ENCODE peak calls at places on chromosome 10, in six cellular contexts. Y is upper lobe of right lung, R is A549, P is lower lobe of right lung, O is DND-41, J is astrocyte of the spinal cord. G is an unnamed sample.

GRCh38 chr10:77637986-77638765 is 568 bp upstream of the KCNMA1 start:
- DNase-seq in R (peak; percentile 58), Y (peak; percentile 73), P (peak; percentile 58), O (no peak), J (peak; percentile 65), G (no peak)

GRCh38 chr10:34789993-34790506 is 25.0 kb downstream of the PARD3 start:
- DNase-seq in Y (no peak), P (no peak), O (no peak), J (no peak), R (peak; percentile 54), G (no peak)

GRCh38 chr10:48404646-48405045 is 98.2 kb downstream of the MAPK8 start:
- DNase-seq in Y (no peak), O (no peak), R (no peak), P (no peak), J (no peak), G (no peak)

GRCh38 chr10:118873080-118873737 is 118.4 kb upstream of the CACUL1 start:
- DNase-seq in R (no peak), O (no peak), P (no peak), J (peak; percentile 28), Y (no peak), G (no peak)

GRCh38 chr10:44628921-44629320 is 244.0 kb upstream of the CXCL12 start:
- DNase-seq in P (no peak), Y (no peak), J (peak; percentile 78), R (peak; percentile 56), O (no peak), G (no peak)

GRCh38 chr10:129131439-129132122 is 335.5 kb upstream of the MGMT start:
- DNase-seq in P (no peak), O (no peak), J (no peak), Y (no peak), R (no peak), G (no peak)

GRCh38 chr10:12180221-12180974 is 15.3 kb downstream of the NUDT5 start:
- DNase-seq in R (no peak), Y (no peak), O (no peak), J (no peak), P (no peak), G (no peak)

GRCh38 chr10:91146146-91146545 is 74.3 kb upstream of the PCGF5 start:
- DNase-seq in P (no peak), R (no peak), Y (no peak), O (no peak), J (no peak), G (no peak)

GRCh38 chr10:34305189-34305588 is 509.9 kb downstream of the PARD3 start:
- DNase-seq in O (no peak), Y (peak; percentile 88), P (peak; percentile 86), J (no peak), R (peak; percentile 50), G (no peak)

GRCh38 chr10:324593-324992 is 189.3 kb downstream of the ZMYND11 start:
- DNase-seq in R (no peak), J (no peak), O (no peak), P (no peak), Y (peak; percentile 33), G (no peak)

GRCh38 chr10:968546-969199 is 19.6 kb upstream of the GTPBP4 start:
- DNase-seq in R (no peak), Y (peak; percentile 40), P (no peak), J (no peak), O (no peak), G (no peak)

GRCh38 chr10:88728107-88728763 is 22.2 kb downstream of the LIPK start:
- DNase-seq in R (peak; percentile 46), J (no peak), Y (peak; percentile 68), O (peak; percentile 16), P (peak; percentile 60), G (no peak)

GRCh38 chr10:43221419-43222293 is 45.2 kb downstream of the RASGEF1A start:
- DNase-seq in Y (peak; percentile 59), O (no peak), J (no peak), R (no peak), P (peak; percentile 28), G (no peak)

GRCh38 chr10:19817251-19818046 is 1.2 kb downstream of the PLXDC2 start:
- DNase-seq in R (no peak), O (no peak), Y (peak; percentile 70), P (peak; percentile 54), J (no peak), G (no peak)

GRCh38 chr10:19812976-19813375 is 3.3 kb upstream of the PLXDC2 start:
- DNase-seq in O (no peak), R (no peak), J (no peak), P (no peak), Y (no peak), G (no peak)

GRCh38 chr10:19816420-19817250 is at the start of gene PLXDC2:
- DNase-seq in Y (peak; percentile 81), J (peak; percentile 70), O (no peak), P (peak; percentile 82), R (peak; percentile 25), G (peak; percentile 32)

GRCh38 chr10:19815036-19815435 is 1.2 kb upstream of the PLXDC2 start:
- DNase-seq in J (no peak), Y (no peak), P (no peak), R (no peak), O (no peak), G (no peak)

DNA sequence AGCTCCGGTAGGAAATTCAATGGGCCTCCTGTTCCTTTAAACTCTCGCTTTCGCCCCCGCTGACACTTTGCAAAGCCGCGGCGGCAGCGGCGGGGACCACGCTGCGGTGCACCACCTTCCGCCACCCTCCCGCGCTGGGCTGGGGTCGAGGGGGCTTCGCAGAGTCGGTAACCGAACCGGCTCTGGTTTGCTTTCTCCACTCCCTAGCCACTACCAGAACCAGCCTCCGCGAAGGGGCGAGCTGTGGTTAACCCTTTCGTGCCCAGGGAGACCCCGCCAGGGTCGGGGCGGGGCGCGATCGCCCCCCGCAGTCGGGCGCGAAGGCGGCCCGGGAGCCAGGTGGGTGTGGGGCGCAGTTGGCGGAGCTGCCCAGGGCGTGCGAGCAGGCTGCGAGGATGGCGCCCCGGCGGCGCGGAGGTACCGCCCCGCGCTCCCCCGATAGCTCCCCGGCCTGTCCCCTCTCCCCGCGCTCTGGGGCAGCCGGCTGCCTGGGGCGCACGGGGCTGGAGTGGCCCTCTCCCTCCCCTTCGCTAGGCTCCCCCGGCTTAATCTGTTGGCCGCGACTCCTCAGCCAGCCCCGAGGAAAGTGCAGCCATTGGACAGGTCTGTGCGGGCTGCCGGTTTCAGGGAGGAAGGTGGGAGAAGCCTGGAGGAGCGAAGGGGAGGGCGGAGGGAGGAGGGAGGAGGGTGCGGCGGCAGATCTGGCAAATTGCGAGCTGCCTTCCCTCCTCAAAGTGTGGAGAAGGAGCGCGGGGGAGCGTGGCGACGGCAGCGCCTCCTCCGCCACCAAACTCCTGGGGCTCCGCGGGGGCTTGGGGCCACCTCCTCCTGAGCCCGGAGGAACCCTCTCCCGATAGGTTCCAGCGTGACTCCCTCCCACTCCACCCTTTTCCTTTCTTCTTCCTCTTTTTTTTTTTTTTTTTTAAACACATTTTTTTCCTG is 483 bp upstream of the PLXDC2 start:
- DNase-seq in Y (peak; percentile 89), J (peak; percentile 74), R (peak; percentile 13), O (no peak), P (peak; percentile 83), G (no peak)
- H3K4me3 ChIP-seq in Y (peak overlapping the region; percentile 75), J (peak overlapping the region; percentile 81), R (peak overlapping the region; percentile 49), O (no peak overlapping the region), P (peak overlapping the region; percentile 82), G (peak overlapping the region; percentile 67)

DNA sequence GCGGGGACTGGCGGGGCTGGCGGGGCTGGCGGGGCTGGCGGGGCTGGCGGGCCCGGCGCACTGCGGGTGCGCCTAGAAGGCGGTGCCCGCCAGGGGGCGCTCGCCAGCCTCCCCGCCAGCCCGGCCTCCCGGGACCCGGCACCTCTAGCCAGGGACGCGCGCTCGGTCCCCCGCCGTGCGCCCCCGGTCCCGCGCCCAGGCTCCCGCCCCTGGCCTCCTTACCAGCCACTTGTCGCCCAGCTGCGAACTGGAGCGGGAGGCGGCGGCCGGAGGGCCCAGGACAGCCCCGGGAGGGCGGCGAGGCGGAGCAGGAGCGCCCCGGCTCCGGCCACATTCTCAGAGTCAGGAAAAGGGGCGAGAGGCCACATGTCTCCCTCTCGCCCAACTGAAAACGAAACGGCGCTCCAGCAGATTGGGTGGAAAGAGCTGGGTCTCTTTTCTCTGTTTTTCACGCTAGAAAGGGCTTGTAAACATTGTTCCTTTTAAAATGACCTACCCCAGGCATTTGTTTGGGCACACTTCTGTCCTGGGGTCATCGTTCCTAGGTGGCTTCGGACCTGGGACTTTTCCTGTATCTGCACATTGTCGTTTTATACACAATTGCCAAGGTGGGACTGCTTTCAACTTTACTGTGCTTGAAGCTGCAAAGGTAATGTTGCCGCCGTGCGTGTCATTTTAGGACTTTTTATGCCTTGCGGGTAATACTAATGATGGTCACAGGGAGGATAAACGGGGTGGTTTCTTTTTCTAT is 378 bp upstream of the PRKCQ start:
- DNase-seq in Y (peak; percentile 92), J (peak; percentile 49), R (peak; percentile 78), P (peak; percentile 88), O (peak; percentile 83), G (no peak)
- TF ChIP-seq CTCF in Y (peak; percentile 41), J (peak; percentile 51), R (peak; percentile 93), P (peak; percentile 41), O (peak; percentile 57), G (peak; percentile 66)

GRCh38 chr10:6191147-6191546 is 11.6 kb upstream of the PFKFB3 start:
- DNase-seq in Y (peak; percentile 16), J (no peak), P (no peak), R (no peak), O (no peak), G (no peak)

GRCh38 chr10:6194291-6194690 is 8.4 kb upstream of the PFKFB3 start:
- DNase-seq in P (no peak), R (no peak), J (no peak), Y (no peak), O (no peak), G (no peak)

GRCh38 chr10:6187278-6187677 is 15.5 kb upstream of the PFKFB3 start:
- DNase-seq in Y (no peak), J (no peak), O (no peak), R (no peak), P (no peak), G (no peak)

GRCh38 chr10:6195376-6195775 is 7.4 kb upstream of the PFKFB3 start:
- DNase-seq in Y (peak; percentile 26), P (no peak), J (peak; percentile 81), O (no peak), R (no peak), G (no peak)

DNA sequence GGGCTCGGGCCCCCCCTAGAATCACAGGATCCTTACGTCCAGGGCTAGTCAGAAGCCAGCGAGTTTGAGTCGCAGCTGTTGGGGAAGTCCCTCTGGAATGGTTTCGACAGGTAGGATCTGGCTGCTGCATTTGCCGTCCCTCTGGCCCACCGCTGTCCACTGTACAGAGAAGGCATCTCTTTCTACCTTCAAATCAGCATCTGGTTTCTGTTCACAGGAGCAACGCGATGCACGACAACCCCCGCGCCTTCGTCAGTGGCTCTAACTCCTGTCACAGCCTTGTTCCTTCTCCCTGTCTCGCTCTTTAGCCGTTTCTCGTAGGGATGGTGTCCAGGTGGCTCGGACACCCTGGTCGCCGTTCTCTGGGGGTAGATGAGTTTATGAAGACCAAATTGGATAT is 11.2 kb upstream of the PFKFB3 start:
- DNase-seq in O (no peak), J (no peak), Y (peak; percentile 38), P (no peak), R (no peak), G (no peak)
- H3K4me3 ChIP-seq in O (no peak overlapping the region), J (no peak overlapping the region), Y (no peak overlapping the region), P (no peak overlapping the region), R (no peak overlapping the region), G (no peak overlapping the region)

GRCh38 chr10:112526906-112527305 is 79.9 kb downstream of the VTI1A start:
- DNase-seq in Y (no peak), R (peak; percentile 20), O (no peak), P (no peak), J (no peak), G (no peak)
- TF ChIP-seq CTCF in Y (no peak), R (peak; percentile 42), O (no peak), P (no peak), J (peak; percentile 25), G (no peak)